ENCODE peak calls at places on chromosome 21, in seven cellular contexts. Y, D, O, C, P, Q and I are unnamed samples.

GRCh38 chr21:45769239-45769758 is 125.8 kb downstream of the PCBP3 start:
- DNase-seq in Y (no peak), D (no peak), O (no peak), C (no peak), P (no peak), Q (no peak), I (no peak)

GRCh38 chr21:17402885-17403477 is 109.9 kb upstream of the CXADR start:
- DNase-seq in Y (no peak), D (no peak), O (no peak), C (peak), P (no peak), Q (no peak), I (no peak)

GRCh38 chr21:46184625-46185555 is 631 bp upstream of the SPATC1L start:
- DNase-seq in Y (peak), D (peak), O (peak), C (peak), P (peak), Q (peak), I (peak)

GRCh38 chr21:16085436-16085835 is 355.7 kb downstream of the USP25 start:
- DNase-seq in Y (no peak), D (no peak), O (no peak), C (no peak), P (no peak), Q (no peak), I (no peak)

GRCh38 chr21:32414579-32415358 is 2.3 kb downstream of the EVA1C start:
- DNase-seq in Y (no peak), D (no peak), O (no peak), C (peak), P (no peak), Q (no peak), I (peak)

GRCh38 chr21:26506951-26507350 is 66.1 kb downstream of the CYYR1 start:
- DNase-seq in Y (no peak), D (no peak), O (no peak), C (no peak), P (no peak), Q (no peak), I (no peak)

GRCh38 chr21:31804008-31804394 is 68.8 kb upstream of the HUNK start:
- DNase-seq in Y (no peak), D (no peak), O (no peak), C (no peak), P (no peak), Q (no peak), I (no peak)

GRCh38 chr21:30329203-30329868 is 8.2 kb downstream of the KRTAP27-1 start:
- DNase-seq in Y (no peak), D (no peak), O (no peak), C (no peak), P (no peak), Q (no peak), I (no peak)

GRCh38 chr21:44934276-44934675 is 5.6 kb upstream of the SLX9 start:
- DNase-seq in Y (no peak), D (no peak), O (no peak), C (no peak), P (no peak), Q (no peak), I (no peak)

GRCh38 chr21:45026833-45027232 is 47.5 kb upstream of the ADARB1 start:
- DNase-seq in Y (no peak), D (no peak), O (no peak), C (peak), P (no peak), Q (no peak), I (no peak)

GRCh38 chr21:20999567-21000169 is 1.5 kb downstream of the NCAM2 start:
- DNase-seq in Y (no peak), D (no peak), O (peak), C (peak), P (no peak), Q (peak), I (peak)

GRCh38 chr21:44766818-44767354 is 34.7 kb downstream of the UBE2G2 start:
- DNase-seq in Y (no peak), D (no peak), O (no peak), C (peak), P (no peak), Q (no peak), I (no peak)

GRCh38 chr21:33080776-33081175 is 10.8 kb downstream of the OLIG1 start:
- DNase-seq in Y (no peak), D (no peak), O (no peak), C (no peak), P (no peak), Q (no peak), I (no peak)

GRCh38 chr21:15141236-15141970 is 76.6 kb upstream of the NRIP1 start:
- DNase-seq in Y (no peak), D (no peak), O (no peak), C (no peak), P (no peak), Q (no peak), I (no peak)

GRCh38 chr21:44552136-44552535 is 831 bp upstream of the KRTAP10-2 start:
- DNase-seq in Y (no peak), D (no peak), O (no peak), C (no peak), P (no peak), Q (no peak), I (no peak)

GRCh38 chr21:28793043-28793442 is 199.6 kb downstream of the LTN1 start:
- DNase-seq in Y (no peak), D (no peak), O (no peak), C (peak), P (no peak), Q (no peak), I (no peak)

GRCh38 chr21:45471229-45472052 is 66.5 kb downstream of the COL18A1 start:
- DNase-seq in Y (no peak), D (no peak), O (peak), C (no peak), P (no peak), Q (no peak), I (no peak)

GRCh38 chr21:44880762-44881585 is 7.5 kb upstream of the PTTG1IP start:
- DNase-seq in Y (no peak), D (no peak), O (peak), C (no peak), P (no peak), Q (no peak), I (no peak)

GRCh38 chr21:45991606-45992301 is 10.2 kb downstream of the COL6A1 start:
- DNase-seq in Y (no peak), D (no peak), O (no peak), C (no peak), P (no peak), Q (no peak), I (no peak)

GRCh38 chr21:45562965-45563364 is 20.7 kb upstream of the SLC19A1 start:
- DNase-seq in Y (no peak), D (no peak), O (no peak), C (no peak), P (no peak), Q (no peak), I (no peak)

GRCh38 chr21:45384656-45385548 is 20.1 kb upstream of the COL18A1 start:
- DNase-seq in Y (no peak), D (no peak), O (no peak), C (no peak), P (no peak), Q (no peak), I (no peak)

GRCh38 chr21:32004281-32004680 is 131.5 kb downstream of the HUNK start:
- DNase-seq in Y (no peak), D (no peak), O (no peak), C (no peak), P (no peak), Q (no peak), I (no peak)

GRCh38 chr21:44958471-44959191 is 18.8 kb downstream of the SLX9 start:
- DNase-seq in Y (no peak), D (no peak), O (no peak), C (peak), P (no peak), Q (no peak), I (no peak)

GRCh38 chr21:33211732-33212131 is 18.0 kb upstream of the IFNAR2 start:
- DNase-seq in Y (no peak), D (no peak), O (no peak), C (no peak), P (no peak), Q (no peak), I (no peak)

GRCh38 chr21:14116080-14116481 is 94.7 kb downstream of the LIPI start:
- DNase-seq in Y (no peak), D (peak), O (no peak), C (no peak), P (no peak), Q (no peak), I (no peak)

GRCh38 chr21:35529141-35529863 is 480.2 kb upstream of the RUNX1 start:
- DNase-seq in Y (no peak), D (no peak), O (no peak), C (no peak), P (no peak), Q (no peak), I (no peak)
- TF ChIP-seq JUND in Y (no peak), D (no peak), O (no peak), C (no peak), P (no peak), Q (no peak), I (no peak)

GRCh38 chr21:42612390-42612789 is 41.0 kb upstream of the PDE9A start:
- DNase-seq in Y (no peak), D (no peak), O (no peak), C (no peak), P (no peak), Q (no peak), I (no peak)

GRCh38 chr21:42614811-42615342 is 38.5 kb upstream of the PDE9A start:
- DNase-seq in Y (no peak), D (no peak), O (peak), C (peak), P (no peak), Q (no peak), I (peak)

GRCh38 chr21:42615924-42616323 is 37.5 kb upstream of the PDE9A start:
- DNase-seq in Y (no peak), D (no peak), O (no peak), C (no peak), P (no peak), Q (no peak), I (no peak)

GRCh38 chr21:42613756-42614155 is 39.7 kb upstream of the PDE9A start:
- DNase-seq in Y (no peak), D (no peak), O (no peak), C (no peak), P (no peak), Q (no peak), I (no peak)

GRCh38 chr21:42614391-42614790 is 39.0 kb upstream of the PDE9A start:
- DNase-seq in Y (no peak), D (no peak), O (no peak), C (no peak), P (no peak), Q (no peak), I (no peak)
- TF ChIP-seq JUND in Y (no peak), D (no peak), O (no peak), C (no peak), P (no peak), Q (no peak), I (no peak)

GRCh38 chr21:42887321-42887720 is 5.8 kb upstream of the NDUFV3 start:
- DNase-seq in Y (no peak), D (no peak), O (no peak), C (no peak), P (no peak), Q (no peak), I (no peak)
- TF ChIP-seq JUND in Y (no peak), D (no peak), O (no peak), C (no peak), P (no peak), Q (no peak), I (no peak)

DNA sequence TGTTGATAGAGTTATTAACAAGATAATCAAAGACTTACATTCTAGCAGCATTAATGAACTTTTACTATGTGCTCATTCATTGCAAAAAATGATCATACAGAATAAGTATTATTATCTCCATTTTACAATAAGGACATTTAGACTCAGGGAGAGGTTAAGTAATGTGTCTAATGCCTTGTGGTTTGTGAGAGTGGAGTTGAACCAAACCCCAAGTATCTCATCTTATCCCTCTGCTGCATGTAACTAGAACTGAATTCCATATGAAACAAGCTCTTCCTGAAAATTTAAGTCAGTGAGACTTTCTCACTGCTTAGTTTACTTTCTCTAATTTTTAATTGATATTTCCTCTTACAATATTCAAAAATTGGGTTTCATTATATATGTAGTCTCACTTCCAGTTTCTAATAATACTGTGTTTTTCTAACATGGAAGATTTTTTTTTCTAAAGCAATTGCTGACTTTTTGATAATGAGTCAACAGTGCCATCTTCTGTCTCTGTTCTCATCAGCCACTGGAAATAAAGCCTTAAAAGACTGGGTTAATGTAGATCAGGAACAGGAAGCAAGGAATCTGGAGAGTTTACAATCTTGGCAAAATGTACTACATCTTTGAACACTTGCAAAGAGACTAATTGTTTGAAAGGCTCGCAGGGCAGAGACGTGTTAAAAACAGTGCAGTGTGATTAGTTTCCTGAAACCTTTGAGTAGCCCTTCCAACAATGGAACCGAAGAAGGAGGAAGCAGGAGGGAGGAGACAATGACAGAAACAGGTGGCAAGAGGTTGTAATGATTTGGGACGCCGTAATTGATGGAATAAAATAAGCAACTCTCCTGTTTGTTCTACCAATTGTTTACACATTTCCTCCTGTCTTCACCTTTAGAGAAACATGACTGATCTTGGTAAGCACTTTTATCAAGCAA is 567.6 kb downstream of the MRPL39 start:
- DNase-seq in Y (no peak), D (peak), O (no peak), C (no peak), P (no peak), Q (no peak), I (no peak)
- TF ChIP-seq JUND in Y (no peak), D (no peak), O (no peak), C (no peak), P (no peak), Q (no peak), I (no peak)